ENCODE peak calls at places on chromosomes 12 and 14, in four cellular contexts. F, C, T and R are unnamed samples.

GRCh38 chr12:65520658-65521057 is 242.2 kb downstream of the MSRB3 start:
- DNase-seq in F (no peak), C (no peak), T (no peak), R (no peak)

GRCh38 chr14:35355981-35356839 is 48.3 kb downstream of the NFKBIA start:
- DNase-seq in F (no peak), C (peak), T (peak), R (no peak)

GRCh38 chr12:29242921-29243431 is 93.9 kb downstream of the FAR2 start:
- DNase-seq in C (no peak), F (no peak), T (no peak), R (no peak)

GRCh38 chr14:71175491-71175890 is 268.2 kb downstream of the PCNX1 start:
- DNase-seq in F (no peak), C (no peak), T (no peak), R (no peak)

GRCh38 chr12:34294137-34294536 is 271.8 kb downstream of the ALG10 start:
- DNase-seq in T (no peak), C (no peak), F (no peak), R (no peak)

GRCh38 chr12:4379410-4379809 is at the start of gene FGF23:
- DNase-seq in F (peak), T (peak), C (peak), R (no peak)

GRCh38 chr12:4615667-4616066 is 33.2 kb downstream of the AKAP3 start:
- DNase-seq in F (no peak), C (no peak), T (no peak), R (no peak)

GRCh38 chr12:66280573-66280972 is 21.7 kb upstream of the HELB start:
- DNase-seq in T (no peak), C (no peak), F (no peak), R (no peak)

GRCh38 chr14:96681826-96682225 is 115.4 kb upstream of the VRK1 start:
- DNase-seq in C (no peak), F (no peak), T (no peak), R (no peak)

GRCh38 chr12:123966596-123966995 is 6.0 kb downstream of the CCDC92 start:
- DNase-seq in C (no peak), F (no peak), T (no peak), R (no peak)

GRCh38 chr12:19988918-19989317 is 379.4 kb upstream of the PDE3A start:
- DNase-seq in F (no peak), C (no peak), T (no peak), R (no peak)

GRCh38 chr14:105386581-105387529 is 11.5 kb upstream of the TEX22 start:
- DNase-seq in F (no peak), T (no peak), C (no peak), R (no peak)

GRCh38 chr12:51631021-51631420 is 40.0 kb downstream of the SCN8A start:
- DNase-seq in T (no peak), C (no peak), F (no peak), R (no peak)

GRCh38 chr12:53345486-53346195 is 9.5 kb upstream of the SP7 start:
- DNase-seq in C (no peak), F (no peak), T (no peak), R (no peak)

GRCh38 chr14:57139173-57139572 is 129.5 kb downstream of the EXOC5 start:
- DNase-seq in C (no peak), T (no peak), F (no peak), R (no peak)

GRCh38 chr14:74239848-74240793 is 872 bp downstream of the VSX2 start:
- DNase-seq in C (no peak), T (no peak), F (no peak), R (no peak)

GRCh38 chr12:56724660-56724988 is 475 bp downstream of the NACA start:
- DNase-seq in F (no peak), T (no peak), C (no peak), R (no peak)

GRCh38 chr12:5864913-5865312 is 80.1 kb downstream of the ANO2 start:
- DNase-seq in F (no peak), C (no peak), T (no peak), R (no peak)

GRCh38 chr14:96746101-96746500 is 51.1 kb upstream of the VRK1 start:
- DNase-seq in F (no peak), T (no peak), C (no peak), R (no peak)

GRCh38 chr14:103443106-103443505 is 57.9 kb downstream of the MARK3 start:
- DNase-seq in T (no peak), F (no peak), C (no peak), R (no peak)

GRCh38 chr12:110744176-110744575 is 1.5 kb upstream of the PPP1CC start:
- DNase-seq in F (no peak), T (no peak), C (peak), R (no peak)

GRCh38 chr12:110743571-110744093 is 941 bp upstream of the PPP1CC start:
- DNase-seq in T (peak), C (no peak), F (no peak), R (no peak)

GRCh38 chr12:110745632-110746284 is 3.1 kb upstream of the PPP1CC start:
- DNase-seq in F (no peak), T (no peak), C (no peak), R (no peak)

GRCh38 chr12:110746550-110746949 is 3.9 kb upstream of the PPP1CC start:
- DNase-seq in T (no peak), C (no peak), F (no peak), R (no peak)

GRCh38 chr12:110744697-110745264 is 2.1 kb upstream of the PPP1CC start:
- DNase-seq in C (peak), T (no peak), F (no peak), R (no peak)
- TF ChIP-seq TARDBP in C (no peak), T (no peak), F (no peak), R (no peak)

DNA sequence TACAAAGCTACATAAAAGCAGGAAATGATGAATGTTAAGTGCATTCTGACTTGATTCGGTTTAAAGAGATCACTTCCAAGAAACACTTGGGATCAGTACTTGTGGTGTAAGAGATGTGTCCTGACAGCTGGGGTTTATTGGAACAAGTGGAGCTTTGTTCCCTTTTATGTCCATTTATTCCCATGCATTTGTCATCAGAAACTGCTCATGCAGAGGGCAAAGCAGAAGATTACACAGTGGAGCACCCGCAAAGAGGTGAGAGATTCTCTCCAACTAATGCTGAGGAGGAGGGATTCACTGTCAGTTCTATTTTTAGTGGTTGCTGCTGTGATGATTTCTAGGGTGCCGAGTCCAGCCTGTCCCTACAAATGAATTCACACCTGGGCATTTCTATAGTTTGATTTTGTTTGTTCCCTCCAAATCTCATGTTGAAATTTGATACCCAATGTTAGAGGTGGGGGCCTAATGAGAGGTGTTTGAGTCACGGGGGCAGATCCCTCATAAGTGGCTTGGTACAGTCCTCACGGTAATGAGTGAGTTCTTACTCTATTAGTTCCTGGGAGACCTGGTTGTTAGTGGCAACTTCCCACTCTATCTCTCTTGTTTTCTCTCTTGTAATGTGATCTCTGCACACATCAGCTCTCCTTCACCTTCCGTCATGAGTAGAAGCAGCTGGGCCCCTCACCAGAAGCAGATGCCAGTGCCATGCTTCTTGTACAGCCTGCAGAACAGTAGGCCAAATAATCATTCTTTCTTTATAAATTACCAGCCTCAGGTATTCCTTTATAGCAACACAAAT is 29.4 kb upstream of the KCNK10 start:
- DNase-seq in C (no peak), F (no peak), T (no peak), R (no peak)
- TF ChIP-seq TARDBP in C (no peak), F (no peak), T (no peak), R (no peak)

GRCh38 chr12:113835433-113835832 is 130.7 kb downstream of the RBM19 start:
- DNase-seq in F (no peak), C (no peak), T (no peak), R (no peak)
- TF ChIP-seq TARDBP in F (no peak), C (no peak), T (no peak), R (no peak)

GRCh38 chr12:113088971-113089756 is 32.6 kb downstream of the DTX1 start:
- DNase-seq in T (no peak), C (no peak), F (no peak), R (peak)
- TF ChIP-seq TARDBP in T (no peak), C (no peak), F (no peak), R (no peak)

DNA sequence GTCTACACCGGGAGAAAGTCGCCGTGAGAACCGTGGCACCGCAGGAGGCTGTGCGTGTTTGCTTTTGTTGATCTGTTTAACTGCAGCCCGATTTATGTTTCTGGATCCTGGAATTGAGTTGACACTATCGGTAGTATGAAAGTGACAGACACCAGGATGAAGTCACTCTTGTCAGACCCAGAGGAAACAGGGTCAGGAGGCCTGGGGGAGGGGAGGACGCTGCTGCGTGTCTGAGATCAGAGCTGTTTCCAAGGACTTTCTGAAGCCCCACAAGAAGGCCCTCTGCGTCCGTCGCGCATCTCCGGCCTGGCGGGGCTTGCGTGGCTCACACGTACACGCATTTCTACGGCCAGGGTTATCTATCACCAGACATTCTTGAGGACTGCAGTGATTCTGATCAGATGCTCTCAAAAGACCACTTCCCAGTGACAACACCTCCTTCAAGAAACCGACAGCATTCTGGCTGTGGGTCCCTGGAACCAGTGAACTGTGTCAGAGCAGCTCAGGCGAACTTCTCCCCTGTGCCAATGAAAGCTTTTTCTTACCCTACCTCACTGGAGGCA is 263.4 kb downstream of the ADGRD1 start:
- DNase-seq in F (peak), T (peak), C (no peak), R (no peak)
- TF ChIP-seq TARDBP in F (no peak), T (no peak), C (no peak), R (no peak)

GRCh38 chr14:54902143-54902520 is 494 bp downstream of the GCH1 start:
- DNase-seq in C (peak), T (peak), F (peak), R (no peak)
- TF ChIP-seq TARDBP in C (peak), T (no peak), F (no peak), R (no peak)

GRCh38 chr12:67651380-67651695 is 2.8 kb downstream of the DYRK2 start:
- DNase-seq in T (no peak), F (no peak), C (peak), R (no peak)
- TF ChIP-seq TARDBP in T (no peak), F (no peak), C (no peak), R (no peak)

DNA sequence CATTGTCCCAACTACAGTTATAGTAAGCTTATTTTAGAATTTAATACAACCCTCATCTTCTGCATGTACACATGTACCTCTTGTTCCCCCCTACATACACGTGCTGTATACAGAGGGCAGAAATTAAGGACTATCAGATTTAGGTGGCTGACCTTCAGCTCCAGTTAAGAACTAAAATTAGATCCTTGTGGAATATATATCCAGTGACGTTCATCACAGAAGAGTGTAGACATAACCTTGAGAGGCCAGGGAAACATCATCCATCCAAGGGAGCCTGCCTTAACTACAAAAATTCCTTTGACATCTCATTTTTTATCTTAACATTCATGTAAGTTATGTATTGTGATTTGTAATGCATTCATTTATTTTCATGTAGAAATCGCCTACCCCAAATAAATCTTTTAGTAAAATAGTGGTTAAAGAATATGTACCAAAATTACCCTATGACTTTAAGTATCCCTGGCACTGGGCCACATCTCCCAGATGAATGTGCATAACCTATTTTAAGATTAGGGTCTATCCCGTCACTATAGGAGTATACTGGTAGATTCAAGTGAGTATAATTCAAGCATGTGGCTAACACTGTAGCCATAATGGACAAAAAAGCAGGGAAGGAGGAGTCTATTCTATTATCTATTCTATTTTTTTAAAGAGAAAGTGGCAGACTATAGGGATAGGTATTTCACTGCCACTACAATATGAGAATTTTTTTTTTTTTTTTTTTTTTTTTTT is 27.5 kb downstream of the RIC8B start:
- DNase-seq in T (no peak), F (no peak), C (no peak), R (no peak)
- TF ChIP-seq TARDBP in T (no peak), F (no peak), C (no peak), R (no peak)